ENCODE peak calls at places on chromosomes 13 and 19, in ten cellular contexts. One of them, this sample, is unnamed.

GRCh38 chr19:294341-294818 is 3.2 kb upstream of the PLPP2 start:
- DNase-seq in RWPE1: no peak
- DNase-seq in heart left ventricle: no peak
- DNase-seq in heart right ventricle: no peak
- DNase-seq in mesothelial cell of epicardium: no peak
- DNase-seq in CD4-positive, alpha-beta T cell: no peak
- DNase-seq in colonic mucosa: no peak
- DNase-seq in breast epithelium: peak; percentile 46
- DNase-seq in AG04450: no peak
- DNase-seq in suprapubic skin: no peak
- DNase-seq in this sample: no peak

GRCh38 chr13:58597552-58597951 is 966.0 kb downstream of the PCDH17 start:
- DNase-seq in heart left ventricle: no peak
- DNase-seq in RWPE1: no peak
- DNase-seq in breast epithelium: no peak
- DNase-seq in heart right ventricle: no peak
- DNase-seq in AG04450: no peak
- DNase-seq in suprapubic skin: no peak
- DNase-seq in CD4-positive, alpha-beta T cell: no peak
- DNase-seq in mesothelial cell of epicardium: no peak
- DNase-seq in colonic mucosa: no peak
- DNase-seq in this sample: no peak

GRCh38 chr19:10808937-10809655 is 26.9 kb downstream of the TMED1 start:
- DNase-seq in RWPE1: peak; percentile 80
- DNase-seq in heart right ventricle: no peak
- DNase-seq in mesothelial cell of epicardium: no peak
- DNase-seq in suprapubic skin: no peak
- DNase-seq in colonic mucosa: no peak
- DNase-seq in breast epithelium: no peak
- DNase-seq in CD4-positive, alpha-beta T cell: no peak
- DNase-seq in AG04450: no peak
- DNase-seq in heart left ventricle: no peak
- DNase-seq in this sample: no peak

GRCh38 chr19:49662011-49662410 is 3.6 kb downstream of the IRF3 start:
- DNase-seq in CD4-positive, alpha-beta T cell: no peak
- DNase-seq in heart right ventricle: no peak
- DNase-seq in heart left ventricle: no peak
- DNase-seq in colonic mucosa: no peak
- DNase-seq in RWPE1: no peak
- DNase-seq in AG04450: no peak
- DNase-seq in mesothelial cell of epicardium: no peak
- DNase-seq in suprapubic skin: no peak
- DNase-seq in breast epithelium: no peak
- DNase-seq in this sample: no peak

GRCh38 chr13:83941669-83942335 is 59.5 kb upstream of the SLITRK1 start:
- DNase-seq in CD4-positive, alpha-beta T cell: no peak
- DNase-seq in RWPE1: peak; percentile 13
- DNase-seq in suprapubic skin: no peak
- DNase-seq in colonic mucosa: no peak
- DNase-seq in mesothelial cell of epicardium: no peak
- DNase-seq in heart left ventricle: no peak
- DNase-seq in heart right ventricle: no peak
- DNase-seq in breast epithelium: no peak
- DNase-seq in AG04450: no peak
- DNase-seq in this sample: no peak

GRCh38 chr13:102597029-102598015 is 536 bp downstream of the TPP2 start:
- DNase-seq in heart left ventricle: no peak
- DNase-seq in heart right ventricle: no peak
- DNase-seq in mesothelial cell of epicardium: no peak
- DNase-seq in AG04450: no peak
- DNase-seq in RWPE1: no peak
- DNase-seq in colonic mucosa: peak; percentile 39
- DNase-seq in suprapubic skin: peak; percentile 80
- DNase-seq in CD4-positive, alpha-beta T cell: no peak
- DNase-seq in breast epithelium: no peak
- DNase-seq in this sample: peak; percentile 17

GRCh38 chr13:20940083-20940482 is 37.5 kb upstream of the XPO4 start:
- DNase-seq in AG04450: peak; percentile 4
- DNase-seq in breast epithelium: no peak
- DNase-seq in RWPE1: no peak
- DNase-seq in suprapubic skin: no peak
- DNase-seq in mesothelial cell of epicardium: no peak
- DNase-seq in colonic mucosa: no peak
- DNase-seq in CD4-positive, alpha-beta T cell: no peak
- DNase-seq in heart left ventricle: no peak
- DNase-seq in heart right ventricle: no peak
- DNase-seq in this sample: no peak

GRCh38 chr13:46831588-46832194 is 34.7 kb upstream of the ESD start:
- DNase-seq in suprapubic skin: no peak
- DNase-seq in colonic mucosa: peak; percentile 48
- DNase-seq in heart right ventricle: no peak
- DNase-seq in AG04450: peak; percentile 15
- DNase-seq in mesothelial cell of epicardium: no peak
- DNase-seq in RWPE1: peak; percentile 34
- DNase-seq in breast epithelium: no peak
- DNase-seq in CD4-positive, alpha-beta T cell: no peak
- DNase-seq in heart left ventricle: no peak
- DNase-seq in this sample: peak; percentile 60

GRCh38 chr19:34075661-34076091 is 96.6 kb upstream of the LSM14A start:
- DNase-seq in breast epithelium: no peak
- DNase-seq in heart left ventricle: no peak
- DNase-seq in CD4-positive, alpha-beta T cell: no peak
- DNase-seq in heart right ventricle: no peak
- DNase-seq in AG04450: no peak
- DNase-seq in colonic mucosa: no peak
- DNase-seq in RWPE1: no peak
- DNase-seq in suprapubic skin: no peak
- DNase-seq in mesothelial cell of epicardium: no peak
- DNase-seq in this sample: no peak

GRCh38 chr13:114148521-114148855 is 16.1 kb upstream of the RASA3 start:
- DNase-seq in heart left ventricle: no peak
- DNase-seq in heart right ventricle: no peak
- DNase-seq in mesothelial cell of epicardium: no peak
- DNase-seq in colonic mucosa: peak; percentile 35
- DNase-seq in RWPE1: no peak
- DNase-seq in breast epithelium: no peak
- DNase-seq in suprapubic skin: no peak
- DNase-seq in AG04450: no peak
- DNase-seq in CD4-positive, alpha-beta T cell: peak; percentile 93
- DNase-seq in this sample: no peak

GRCh38 chr13:45215392-45216077 is 14.7 kb upstream of the KCTD4 start:
- DNase-seq in breast epithelium: no peak
- DNase-seq in heart right ventricle: no peak
- DNase-seq in RWPE1: no peak
- DNase-seq in mesothelial cell of epicardium: no peak
- DNase-seq in colonic mucosa: no peak
- DNase-seq in heart left ventricle: no peak
- DNase-seq in suprapubic skin: no peak
- DNase-seq in CD4-positive, alpha-beta T cell: no peak
- DNase-seq in AG04450: no peak
- DNase-seq in this sample: no peak

GRCh38 chr19:40339018-40339728 is 9.0 kb downstream of the C19orf47 start:
- DNase-seq in heart left ventricle: no peak
- DNase-seq in mesothelial cell of epicardium: no peak
- DNase-seq in colonic mucosa: no peak
- DNase-seq in CD4-positive, alpha-beta T cell: no peak
- DNase-seq in RWPE1: no peak
- DNase-seq in breast epithelium: no peak
- DNase-seq in AG04450: no peak
- DNase-seq in heart right ventricle: no peak
- DNase-seq in suprapubic skin: no peak
- DNase-seq in this sample: no peak

GRCh38 chr19:51689751-51690358 is 3.3 kb upstream of the SPACA6 start:
- DNase-seq in colonic mucosa: peak; percentile 32
- DNase-seq in heart left ventricle: peak; percentile 61
- DNase-seq in mesothelial cell of epicardium: peak; percentile 37
- DNase-seq in heart right ventricle: peak; percentile 63
- DNase-seq in breast epithelium: no peak
- DNase-seq in RWPE1: no peak
- DNase-seq in suprapubic skin: no peak
- DNase-seq in AG04450: no peak
- DNase-seq in CD4-positive, alpha-beta T cell: no peak
- DNase-seq in this sample: peak; percentile 74

GRCh38 chr13:46668302-46668720 is 115.3 kb downstream of the LRCH1 start:
- DNase-seq in heart left ventricle: peak; percentile 47
- DNase-seq in RWPE1: peak; percentile 10
- DNase-seq in colonic mucosa: peak; percentile 44
- DNase-seq in breast epithelium: no peak
- DNase-seq in AG04450: peak; percentile 76
- DNase-seq in heart right ventricle: peak; percentile 36
- DNase-seq in CD4-positive, alpha-beta T cell: no peak
- DNase-seq in suprapubic skin: no peak
- DNase-seq in mesothelial cell of epicardium: no peak
- DNase-seq in this sample: no peak

GRCh38 chr13:102978168-102978567 is 88.0 kb downstream of the SLC10A2 start:
- DNase-seq in CD4-positive, alpha-beta T cell: no peak
- DNase-seq in suprapubic skin: no peak
- DNase-seq in RWPE1: no peak
- DNase-seq in heart right ventricle: no peak
- DNase-seq in AG04450: no peak
- DNase-seq in breast epithelium: no peak
- DNase-seq in colonic mucosa: no peak
- DNase-seq in mesothelial cell of epicardium: no peak
- DNase-seq in heart left ventricle: no peak
- DNase-seq in this sample: no peak

GRCh38 chr19:45419396-45419795 is 4.3 kb downstream of the ERCC1 start:
- DNase-seq in suprapubic skin: no peak
- DNase-seq in heart right ventricle: no peak
- DNase-seq in mesothelial cell of epicardium: no peak
- DNase-seq in CD4-positive, alpha-beta T cell: no peak
- DNase-seq in RWPE1: no peak
- DNase-seq in AG04450: no peak
- DNase-seq in heart left ventricle: no peak
- DNase-seq in colonic mucosa: no peak
- DNase-seq in breast epithelium: no peak
- DNase-seq in this sample: no peak
- TF ChIP-seq CTCF in suprapubic skin: no peak
- TF ChIP-seq CTCF in heart right ventricle: no peak
- TF ChIP-seq CTCF in mesothelial cell of epicardium: no peak
- TF ChIP-seq CTCF in CD4-positive, alpha-beta T cell: no peak
- TF ChIP-seq CTCF in RWPE1: no peak
- TF ChIP-seq CTCF in AG04450: no peak
- TF ChIP-seq CTCF in heart left ventricle: no peak
- TF ChIP-seq CTCF in colonic mucosa: no peak
- TF ChIP-seq CTCF in breast epithelium: no peak
- TF ChIP-seq CTCF in this sample: no peak

GRCh38 chr19:6772028-6772865 is at the start of gene VAV1:
- DNase-seq in breast epithelium: no peak
- DNase-seq in RWPE1: no peak
- DNase-seq in mesothelial cell of epicardium: no peak
- DNase-seq in suprapubic skin: peak; percentile 84
- DNase-seq in colonic mucosa: peak; percentile 74
- DNase-seq in AG04450: no peak
- DNase-seq in heart right ventricle: peak; percentile 61
- DNase-seq in CD4-positive, alpha-beta T cell: peak; percentile 81
- DNase-seq in heart left ventricle: peak; percentile 68
- DNase-seq in this sample: no peak
- TF ChIP-seq CTCF in breast epithelium: no peak
- TF ChIP-seq CTCF in RWPE1: no peak
- TF ChIP-seq CTCF in mesothelial cell of epicardium: no peak
- TF ChIP-seq CTCF in suprapubic skin: no peak
- TF ChIP-seq CTCF in colonic mucosa: no peak
- TF ChIP-seq CTCF in AG04450: no peak
- TF ChIP-seq CTCF in heart right ventricle: no peak
- TF ChIP-seq CTCF in CD4-positive, alpha-beta T cell: no peak
- TF ChIP-seq CTCF in heart left ventricle: no peak
- TF ChIP-seq CTCF in this sample: no peak

GRCh38 chr19:1313695-1314613 is 28.3 kb downstream of the EFNA2 start:
- DNase-seq in mesothelial cell of epicardium: no peak
- DNase-seq in suprapubic skin: no peak
- DNase-seq in RWPE1: no peak
- DNase-seq in AG04450: no peak
- DNase-seq in breast epithelium: no peak
- DNase-seq in CD4-positive, alpha-beta T cell: no peak
- DNase-seq in colonic mucosa: peak; percentile 40
- DNase-seq in heart right ventricle: no peak
- DNase-seq in heart left ventricle: no peak
- DNase-seq in this sample: no peak

GRCh38 chr19:1317274-1317673 is 31.6 kb downstream of the EFNA2 start:
- DNase-seq in suprapubic skin: no peak
- DNase-seq in colonic mucosa: no peak
- DNase-seq in mesothelial cell of epicardium: no peak
- DNase-seq in RWPE1: no peak
- DNase-seq in heart right ventricle: no peak
- DNase-seq in breast epithelium: no peak
- DNase-seq in heart left ventricle: no peak
- DNase-seq in CD4-positive, alpha-beta T cell: no peak
- DNase-seq in AG04450: no peak
- DNase-seq in this sample: no peak

GRCh38 chr19:1312732-1313694 is 27.3 kb downstream of the EFNA2 start:
- DNase-seq in heart right ventricle: no peak
- DNase-seq in colonic mucosa: peak; percentile 61
- DNase-seq in suprapubic skin: no peak
- DNase-seq in AG04450: peak; percentile 16
- DNase-seq in breast epithelium: no peak
- DNase-seq in heart left ventricle: no peak
- DNase-seq in RWPE1: peak; percentile 93
- DNase-seq in mesothelial cell of epicardium: no peak
- DNase-seq in CD4-positive, alpha-beta T cell: no peak
- DNase-seq in this sample: no peak

GRCh38 chr19:1316466-1316865 is 30.8 kb downstream of the EFNA2 start:
- DNase-seq in RWPE1: no peak
- DNase-seq in breast epithelium: no peak
- DNase-seq in CD4-positive, alpha-beta T cell: no peak
- DNase-seq in colonic mucosa: no peak
- DNase-seq in suprapubic skin: no peak
- DNase-seq in heart right ventricle: no peak
- DNase-seq in mesothelial cell of epicardium: no peak
- DNase-seq in AG04450: no peak
- DNase-seq in heart left ventricle: no peak
- DNase-seq in this sample: no peak

GRCh38 chr19:1315470-1316166 is 29.9 kb downstream of the EFNA2 start:
- DNase-seq in AG04450: no peak
- DNase-seq in CD4-positive, alpha-beta T cell: no peak
- DNase-seq in mesothelial cell of epicardium: peak; percentile 56
- DNase-seq in heart left ventricle: peak; percentile 41
- DNase-seq in suprapubic skin: no peak
- DNase-seq in heart right ventricle: peak; percentile 59
- DNase-seq in breast epithelium: no peak
- DNase-seq in colonic mucosa: peak; percentile 73
- DNase-seq in RWPE1: peak; percentile 66
- DNase-seq in this sample: no peak
- TF ChIP-seq CTCF in AG04450: peak; percentile 59
- TF ChIP-seq CTCF in CD4-positive, alpha-beta T cell: peak; percentile 18
- TF ChIP-seq CTCF in mesothelial cell of epicardium: peak; percentile 42
- TF ChIP-seq CTCF in heart left ventricle: peak; percentile 54
- TF ChIP-seq CTCF in suprapubic skin: peak; percentile 15
- TF ChIP-seq CTCF in heart right ventricle: peak; percentile 51
- TF ChIP-seq CTCF in breast epithelium: no peak
- TF ChIP-seq CTCF in colonic mucosa: peak; percentile 51
- TF ChIP-seq CTCF in RWPE1: peak; percentile 80
- TF ChIP-seq CTCF in this sample: peak; percentile 63

DNA sequence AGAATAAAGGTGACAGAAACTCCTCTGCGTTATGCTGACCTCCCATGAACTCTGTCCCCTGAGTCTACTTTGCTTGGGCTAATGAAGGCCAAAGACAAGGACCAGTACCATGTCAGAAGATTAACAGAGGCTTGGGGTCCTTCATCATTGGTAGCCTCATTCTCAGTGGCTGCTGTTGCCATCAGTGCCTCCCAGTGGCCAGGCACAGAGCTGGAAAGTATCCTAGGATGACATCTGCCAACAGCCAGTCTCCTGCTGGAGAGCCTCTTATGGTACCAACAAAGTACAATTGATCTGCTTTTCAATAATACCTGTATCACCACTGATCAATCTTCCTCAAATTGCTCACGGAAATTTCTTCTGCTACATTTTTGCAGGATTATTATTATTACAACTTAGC is 281.6 kb downstream of the DNAJC15 start:
- DNase-seq in AG04450: no peak
- DNase-seq in heart right ventricle: no peak
- DNase-seq in suprapubic skin: no peak
- DNase-seq in colonic mucosa: no peak
- DNase-seq in RWPE1: no peak
- DNase-seq in breast epithelium: no peak
- DNase-seq in heart left ventricle: no peak
- DNase-seq in CD4-positive, alpha-beta T cell: no peak
- DNase-seq in mesothelial cell of epicardium: no peak
- DNase-seq in this sample: no peak
- TF ChIP-seq CTCF in AG04450: no peak
- TF ChIP-seq CTCF in heart right ventricle: no peak
- TF ChIP-seq CTCF in suprapubic skin: no peak
- TF ChIP-seq CTCF in colonic mucosa: no peak
- TF ChIP-seq CTCF in RWPE1: no peak
- TF ChIP-seq CTCF in breast epithelium: no peak
- TF ChIP-seq CTCF in heart left ventricle: no peak
- TF ChIP-seq CTCF in CD4-positive, alpha-beta T cell: no peak
- TF ChIP-seq CTCF in mesothelial cell of epicardium: no peak
- TF ChIP-seq CTCF in this sample: no peak